ENCODE peak calls at places on chromosomes 2 and 18, in six cellular contexts. C is esophagus squamous epithelium, R is HCT116, M is heart left ventricle, X is gastrocnemius medialis, Y is suprapubic skin. B is an unnamed sample.

GRCh38 chr2:240482141-240482540 is 46.7 kb downstream of the GPC1 start:
- DNase-seq in C (no peak), R (no peak), M (no peak), X (no peak), Y (peak; percentile 71), B (no peak)

GRCh38 chr2:162720559-162721271 is 117.9 kb downstream of the KCNH7 start:
- DNase-seq in C (no peak), R (no peak), M (no peak), X (no peak), Y (no peak), B (no peak)

GRCh38 chr2:24304098-24304497 is 56.2 kb downstream of the ITSN2 start:
- DNase-seq in C (no peak), R (no peak), M (peak; percentile 89), X (peak; percentile 97), Y (no peak), B (peak; percentile 88)

GRCh38 chr2:19300961-19301360 is 57.5 kb downstream of the OSR1 start:
- DNase-seq in C (no peak), R (no peak), M (no peak), X (no peak), Y (no peak), B (no peak)

GRCh38 chr2:25976884-25977741 is 5.2 kb downstream of the KIF3C start:
- DNase-seq in C (no peak), R (no peak), M (no peak), X (no peak), Y (no peak), B (no peak)

GRCh38 chr2:99689135-99689742 is 199.4 kb upstream of the REV1 start:
- DNase-seq in C (no peak), R (no peak), M (no peak), X (peak; percentile 16), Y (no peak), B (no peak)

GRCh38 chr2:165120740-165121467 is 82.9 kb downstream of the SCN3A start:
- DNase-seq in C (no peak), R (no peak), M (no peak), X (no peak), Y (no peak), B (no peak)

GRCh38 chr2:201532686-201533304 is 81.3 kb downstream of the STRADB start:
- DNase-seq in C (no peak), R (peak; percentile 90), M (no peak), X (no peak), Y (no peak), B (no peak)

GRCh38 chr18:31931886-31932240 is 11.1 kb downstream of the TRAPPC8 start:
- DNase-seq in C (no peak), R (no peak), M (no peak), X (no peak), Y (no peak), B (no peak)

GRCh38 chr2:143946436-143947385 is 573.2 kb downstream of the ZEB2 start:
- DNase-seq in C (no peak), R (no peak), M (no peak), X (no peak), Y (no peak), B (no peak)

GRCh38 chr2:95760839-95761525 is 169.2 kb downstream of the TRIM43 start:
- DNase-seq in C (no peak), R (peak; percentile 10), M (no peak), X (no peak), Y (no peak), B (no peak)

GRCh38 chr2:101900375-101900774 is 91.4 kb upstream of the IL1R2 start:
- DNase-seq in C (no peak), R (no peak), M (no peak), X (no peak), Y (no peak), B (no peak)

GRCh38 chr18:34801769-34802168 is 91.7 kb downstream of the DTNA start:
- DNase-seq in C (no peak), R (no peak), M (no peak), X (no peak), Y (no peak), B (no peak)

GRCh38 chr18:48539406-48540328 is 836 bp downstream of the CTIF start:
- DNase-seq in C (no peak), R (no peak), M (peak; percentile 54), X (peak; percentile 42), Y (no peak), B (peak; percentile 27)

GRCh38 chr18:22830511-22830910 is 102.6 kb upstream of the RBBP8 start:
- DNase-seq in C (no peak), R (no peak), M (no peak), X (no peak), Y (no peak), B (no peak)

GRCh38 chr2:194730266-194730665 is 926.8 kb upstream of the SLC39A10 start:
- DNase-seq in C (no peak), R (no peak), M (no peak), X (no peak), Y (no peak), B (no peak)

GRCh38 chr18:70422061-70422965 is 133.5 kb downstream of the SOCS6 start:
- DNase-seq in C (no peak), R (peak; percentile 94), M (peak; percentile 67), X (peak; percentile 49), Y (no peak), B (peak; percentile 66)

GRCh38 chr2:241689306-241689705 is 2.7 kb upstream of the DTYMK start:
- DNase-seq in C (no peak), R (no peak), M (no peak), X (no peak), Y (no peak), B (no peak)

GRCh38 chr2:224440988-224441387 is 39.1 kb upstream of the FAM124B start:
- DNase-seq in C (no peak), R (no peak), M (no peak), X (no peak), Y (no peak), B (no peak)

GRCh38 chr18:51149605-51150429 is 47.7 kb downstream of the MEX3C start:
- DNase-seq in C (no peak), R (no peak), M (no peak), X (no peak), Y (no peak), B (no peak)

GRCh38 chr2:69089244-69089643 is 76.3 kb downstream of the ANTXR1 start:
- DNase-seq in C (no peak), R (no peak), M (no peak), X (no peak), Y (no peak), B (no peak)

GRCh38 chr18:35634376-35634775 is 52.8 kb downstream of the GALNT1 start:
- DNase-seq in C (no peak), R (no peak), M (no peak), X (no peak), Y (no peak), B (no peak)

GRCh38 chr2:63658176-63658968 is 69.6 kb downstream of the MDH1 start:
- DNase-seq in C (no peak), R (no peak), M (no peak), X (no peak), Y (no peak), B (no peak)

DNA sequence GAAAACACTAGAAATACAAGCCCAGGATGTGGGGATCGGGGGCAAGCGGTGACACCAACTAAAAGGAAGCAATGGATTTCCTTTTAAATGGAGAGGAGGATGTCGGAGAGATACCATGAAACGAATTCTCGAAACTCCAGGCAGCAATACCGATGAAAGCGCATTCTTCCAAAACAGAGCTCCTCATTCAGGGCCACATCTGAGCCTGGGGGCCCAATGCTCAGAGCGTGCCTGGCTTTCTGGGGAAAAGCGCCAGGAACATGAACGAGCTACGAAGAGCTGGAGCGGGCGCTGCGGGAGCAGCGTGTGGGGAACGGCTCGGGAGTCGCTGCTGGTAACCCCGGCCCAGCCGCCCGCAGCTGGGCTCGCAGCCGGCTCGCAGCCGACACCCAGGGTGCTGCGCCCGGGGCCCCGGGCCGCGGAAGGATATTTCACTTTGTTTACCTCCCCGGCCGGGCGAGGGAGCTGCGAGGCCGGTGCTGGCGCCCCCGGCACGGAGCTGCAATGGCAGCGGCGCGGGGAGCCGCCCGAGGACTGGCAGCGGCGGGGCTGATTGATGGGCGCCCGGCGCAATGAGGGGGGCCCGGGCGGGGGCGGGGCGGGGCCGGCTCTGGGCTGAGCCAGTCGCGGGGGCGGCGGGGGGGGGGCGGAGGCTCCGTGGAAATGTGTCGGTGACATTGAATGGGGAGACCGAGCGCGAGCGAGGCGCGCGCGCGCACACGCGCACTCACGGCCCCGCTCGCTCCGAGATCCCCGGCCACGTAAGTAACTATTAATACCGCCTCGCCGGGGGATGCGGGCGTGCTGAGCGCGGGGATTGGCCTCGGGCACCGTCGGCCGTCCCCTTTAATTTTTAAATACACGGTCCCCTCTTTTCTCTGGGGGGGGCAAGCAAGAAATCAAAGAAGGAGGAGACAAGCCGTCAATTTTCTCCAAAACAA is at the start of gene TRIB2:
- DNase-seq in C (peak; percentile 67), R (peak; percentile 61), M (peak; percentile 94), X (peak; percentile 89), Y (peak; percentile 87), B (peak; percentile 69)
- TF ChIP-seq POLR2A in C (peak; percentile 74), R (no peak), M (peak; percentile 88), X (peak; percentile 88), Y (no peak), B (no peak)

GRCh38 chr2:121473502-121473901 is 57.2 kb upstream of the RNU4ATAC start:
- DNase-seq in C (no peak), R (no peak), M (no peak), X (no peak), Y (no peak), B (no peak)

GRCh38 chr2:121469361-121469760 is 61.3 kb upstream of the RNU4ATAC start:
- DNase-seq in C (no peak), R (no peak), M (no peak), X (no peak), Y (no peak), B (no peak)

GRCh38 chr2:121470917-121471316 is 59.8 kb upstream of the RNU4ATAC start:
- DNase-seq in C (no peak), R (no peak), M (no peak), X (no peak), Y (no peak), B (no peak)

GRCh38 chr2:121471571-121472464 is 58.9 kb upstream of the RNU4ATAC start:
- DNase-seq in C (no peak), R (no peak), M (no peak), X (no peak), Y (no peak), B (no peak)

DNA sequence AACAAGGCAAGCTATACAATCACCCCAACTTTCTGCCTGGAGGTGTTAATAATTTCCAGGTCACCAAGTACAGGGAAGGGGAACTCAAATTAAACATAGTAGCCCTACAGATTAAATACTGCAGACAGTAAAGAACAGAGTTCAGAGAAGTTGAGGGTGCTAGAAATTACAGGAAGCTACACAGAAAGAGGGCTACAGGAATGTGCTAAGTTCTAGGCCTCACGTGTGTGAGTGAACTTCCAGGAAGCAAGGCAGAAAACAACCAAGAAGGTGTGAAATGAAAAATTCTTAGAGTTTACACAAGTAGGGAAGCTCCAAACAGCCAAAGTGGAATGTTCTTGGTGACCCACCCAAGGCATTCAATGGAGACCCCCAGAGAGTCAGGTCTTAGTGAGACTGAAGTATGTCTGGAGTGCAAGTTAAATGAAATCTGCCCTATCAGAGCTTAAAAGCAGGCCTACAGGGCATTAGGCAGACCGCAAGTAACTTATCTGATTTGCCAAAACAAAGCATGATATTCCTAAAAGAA is 58.2 kb upstream of the RNU4ATAC start:
- DNase-seq in C (no peak), R (no peak), M (no peak), X (no peak), Y (no peak), B (no peak)
- TF ChIP-seq POLR2A in C (no peak), R (no peak), M (no peak), X (no peak), Y (no peak), B (no peak)

GRCh38 chr2:189308056-189308790 is 128.7 kb upstream of the COL5A2 start:
- DNase-seq in C (no peak), R (no peak), M (no peak), X (no peak), Y (no peak), B (no peak)
- TF ChIP-seq POLR2A in C (no peak), R (no peak), M (no peak), X (no peak), Y (no peak), B (no peak)

GRCh38 chr2:190407246-190407661 is 901 bp upstream of the MFSD6 start:
- DNase-seq in C (no peak), R (no peak), M (no peak), X (no peak), Y (no peak), B (no peak)
- TF ChIP-seq POLR2A in C (no peak), R (no peak), M (no peak), X (no peak), Y (no peak), B (no peak)

B was measured in lower leg skin.